ENCODE peak calls at places on chromosomes 6 and 20, in five cellular contexts. U is uterus, O is breast epithelium, X is esophagus squamous epithelium, J is stomach. Z is an unnamed sample. For H3K27me3, the result is how much of the 10 kb centered on the place peaks cover.

GRCh38 chr6:164167873-164168405 is 753.4 kb downstream of the QKI start:
- DNase-seq in U (no peak), O (no peak), X (no peak), J (no peak), Z (no peak)

GRCh38 chr6:70590387-70590786 is 23.7 kb downstream of the SDHAF4 start:
- DNase-seq in U (no peak), O (no peak), X (no peak), J (no peak), Z (no peak)

GRCh38 chr6:116282698-116283097 is 3.0 kb upstream of the TSPYL1 start:
- DNase-seq in U (no peak), O (no peak), X (no peak), J (no peak), Z (no peak)

GRCh38 chr20:59122377-59122932 is 41.2 kb upstream of the ZNF831 start:
- DNase-seq in U (no peak), O (no peak), X (no peak), J (no peak), Z (no peak)

GRCh38 chr6:25042599-25042936 is 106.8 kb upstream of the RIPOR2 start:
- DNase-seq in U (no peak), O (no peak), X (no peak), J (no peak), Z (no peak)

GRCh38 chr20:48092596-48093280 is 307.5 kb upstream of the SULF2 start:
- DNase-seq in U (no peak), O (no peak), X (no peak), J (no peak), Z (no peak)

GRCh38 chr6:150301871-150302800 is 66.7 kb upstream of the IYD start:
- DNase-seq in U (no peak), O (no peak), X (no peak), J (no peak), Z (no peak)

GRCh38 chr6:30814137-30815084 is 69.9 kb upstream of the DDR1 start:
- DNase-seq in U (no peak), O (no peak), X (no peak), J (peak), Z (peak)

GRCh38 chr6:11918021-11918738 is 93.9 kb upstream of the HIVEP1 start:
- DNase-seq in U (no peak), O (no peak), X (no peak), J (no peak), Z (peak)

GRCh38 chr6:87789198-87789899 is 87.3 kb upstream of the AKIRIN2 start:
- DNase-seq in U (no peak), O (no peak), X (no peak), J (no peak), Z (no peak)

GRCh38 chr6:540490-540889 is 116.4 kb downstream of the HUS1B start:
- DNase-seq in U (no peak), O (no peak), X (no peak), J (no peak), Z (no peak)

GRCh38 chr20:25286917-25287316 is 39.0 kb downstream of the PYGB start:
- DNase-seq in U (no peak), O (peak), X (no peak), J (no peak), Z (peak)

GRCh38 chr20:23350855-23351838 is 556 bp downstream of the NXT1 start:
- DNase-seq in U (no peak), O (no peak), X (no peak), J (peak), Z (peak)

GRCh38 chr20:57212890-57213276 is 53.6 kb downstream of the BMP7 start:
- DNase-seq in U (no peak), O (no peak), X (no peak), J (no peak), Z (no peak)

GRCh38 chr6:116450769-116451740 is 10.1 kb upstream of the CALHM6 start:
- DNase-seq in U (no peak), O (no peak), X (no peak), J (peak), Z (peak)

GRCh38 chr6:142952614-142953013 is 7.6 kb upstream of the HIVEP2 start:
- DNase-seq in U (no peak), O (no peak), X (no peak), J (no peak), Z (peak)

GRCh38 chr6:31170987-31171671 is 647 bp upstream of the POU5F1 start:
- DNase-seq in U (no peak), O (no peak), X (no peak), J (no peak), Z (no peak)

GRCh38 chr6:15299430-15300131 is 53.7 kb downstream of the JARID2 start:
- DNase-seq in U (no peak), O (no peak), X (no peak), J (peak), Z (peak)

GRCh38 chr6:157513004-157513603 is 132.1 kb downstream of the ZDHHC14 start:
- DNase-seq in U (no peak), O (no peak), X (no peak), J (no peak), Z (no peak)

GRCh38 chr6:134814076-134814709 is 135.7 kb downstream of the ALDH8A1 start:
- DNase-seq in U (no peak), O (no peak), X (no peak), J (no peak), Z (no peak)

GRCh38 chr6:27119761-27120160 is 127.7 kb upstream of the PRSS16 start:
- DNase-seq in U (no peak), O (no peak), X (no peak), J (no peak), Z (no peak)
- TF ChIP-seq POLR2A in U (no peak), O (no peak), X (no peak), J (no peak), Z (no peak)

GRCh38 chr20:17570347-17571152 is 675 bp downstream of the DSTN start:
- DNase-seq in U (peak), O (peak), X (no peak), J (peak), Z (peak)

GRCh38 chr20:17576215-17576614 is 6.3 kb downstream of the DSTN start:
- DNase-seq in U (no peak), O (no peak), X (no peak), J (no peak), Z (no peak)

GRCh38 chr20:17571967-17572638 is 2.2 kb downstream of the DSTN start:
- DNase-seq in U (no peak), O (no peak), X (no peak), J (no peak), Z (no peak)

GRCh38 chr20:17571153-17571527 is 1.3 kb downstream of the DSTN start:
- DNase-seq in U (no peak), O (no peak), X (no peak), J (no peak), Z (no peak)

GRCh38 chr20:17573493-17573892 is 3.6 kb downstream of the DSTN start:
- DNase-seq in U (no peak), O (no peak), X (no peak), J (no peak), Z (no peak)
- H3K4me3 ChIP-seq in U (peak), O (no peak), X (no peak), J (peak), Z (no peak)

GRCh38 chr20:62567246-62568044 is 74.9 kb upstream of the SLCO4A1 start:
- DNase-seq in U (no peak), O (no peak), X (no peak), J (no peak), Z (no peak)
- H3K27me3 ChIP-seq in U (under half), O (half or more), X (under half), J (under half), Z (under half)

GRCh38 chr6:34572021-34572420 is 15.9 kb upstream of the SPDEF start:
- DNase-seq in U (no peak), O (no peak), X (no peak), J (no peak), Z (no peak)
- TF ChIP-seq POLR2A in U (no peak), O (no peak), X (no peak), J (no peak), Z (no peak)

DNA sequence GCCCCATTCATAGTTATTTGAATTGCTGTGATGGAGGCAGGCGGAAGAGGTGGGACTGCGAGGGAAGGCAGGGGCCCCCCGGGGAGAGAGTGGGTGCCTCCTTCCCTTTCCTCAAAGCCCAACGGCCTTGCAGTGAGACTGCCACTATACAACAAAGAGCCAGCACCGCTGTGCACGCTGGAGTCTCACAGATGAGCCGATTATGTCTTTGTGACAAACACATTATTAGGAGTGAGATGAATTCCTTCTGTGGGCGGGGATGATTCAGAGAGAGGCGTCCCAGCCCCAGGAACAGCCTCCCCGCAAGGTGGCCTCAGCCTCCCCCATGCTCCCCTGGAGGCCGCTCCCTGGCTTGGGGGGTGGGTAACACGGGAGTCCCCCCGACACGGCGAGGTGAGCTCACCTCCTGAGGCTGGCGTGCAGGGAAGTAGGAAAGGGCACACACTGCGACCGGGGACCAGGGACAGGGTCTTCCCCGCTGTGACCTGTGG is 26.7 kb downstream of the NTSR1 start:
- DNase-seq in U (no peak), O (peak), X (no peak), J (no peak), Z (peak)
- H3K4me3 ChIP-seq in U (no peak), O (no peak), X (no peak), J (no peak), Z (no peak)

Z was measured in transverse colon.